ENCODE peak calls at places on chromosomes 13 and 19, in ten cellular contexts. Z is myocyte; O is neural progenitor cell; L is memory B cell; Y is heart right ventricle; K is stimulated activated CD4-positive, alpha-beta T cell treated with anti-CD3 and anti-CD28 coated beads, TNF-alpha, amount 100 ng/mL, for 48 hours; M is substantia nigra; C is CD8-positive, alpha-beta T cell; D is anterior cingulate cortex; T is heart left ventricle. W is an unnamed sample.

GRCh38 chr19:13920524-13920923 is 14.5 kb downstream of the CC2D1A start:
- DNase-seq in Z (no peak), O (no peak), L (no peak), Y (no peak), K (no peak), M (no peak), C (no peak), D (no peak), T (no peak), W (no peak)

GRCh38 chr19:58203814-58204475 is 21.1 kb downstream of the ZNF274 start:
- DNase-seq in Z (no peak), O (no peak), L (no peak), Y (no peak), K (no peak), M (no peak), C (no peak), D (no peak), T (no peak), W (no peak)

GRCh38 chr13:89660752-89661151 is 1686.7 kb upstream of the MIR17HG start:
- DNase-seq in Z (no peak), O (no peak), L (no peak), Y (no peak), K (no peak), M (no peak), C (no peak), D (no peak), T (no peak), W (no peak)

GRCh38 chr13:44140146-44140545 is 233.5 kb upstream of the SERP2 start:
- DNase-seq in Z (no peak), O (peak; percentile 76), L (no peak), Y (no peak), K (no peak), M (no peak), C (no peak), D (no peak), T (no peak), W (no peak)

GRCh38 chr19:18468517-18468916 is 30.6 kb upstream of the ISYNA1 start:
- DNase-seq in Z (peak; percentile 90), O (no peak), L (no peak), Y (no peak), K (no peak), M (no peak), C (no peak), D (no peak), T (peak; percentile 56), W (no peak)

GRCh38 chr13:102191951-102192461 is 209.8 kb downstream of the FGF14 start:
- DNase-seq in Z (peak; percentile 1), O (peak; percentile 17), L (no peak), Y (no peak), K (no peak), M (no peak), C (no peak), D (no peak), T (no peak), W (no peak)

GRCh38 chr19:44903602-44904425 is 1.8 kb upstream of the APOE start:
- DNase-seq in Z (peak; percentile 68), O (peak; percentile 73), L (peak; percentile 93), Y (peak; percentile 78), K (peak; percentile 51), M (peak; percentile 83), C (peak; percentile 70), D (peak; percentile 59), T (peak; percentile 63), W (no peak)

GRCh38 chr19:44614313-44614712 is 950 bp downstream of the IGSF23 start:
- DNase-seq in Z (no peak), O (no peak), L (no peak), Y (no peak), K (no peak), M (no peak), C (no peak), D (no peak), T (no peak), W (no peak)

GRCh38 chr19:43752287-43752875 is 2.4 kb downstream of the SMG9 start:
- DNase-seq in Z (no peak), O (no peak), L (no peak), Y (no peak), K (no peak), M (no peak), C (no peak), D (no peak), T (no peak), W (no peak)

GRCh38 chr19:32877977-32878745 is 8.6 kb upstream of the SLC7A9 start:
- DNase-seq in Z (peak; percentile 28), O (no peak), L (no peak), Y (no peak), K (no peak), M (no peak), C (no peak), D (no peak), T (no peak), W (no peak)

GRCh38 chr13:93079294-93079693 is 147.3 kb upstream of the GPC6 start:
- DNase-seq in Z (no peak), O (no peak), L (no peak), Y (no peak), K (no peak), M (no peak), C (no peak), D (no peak), T (no peak), W (no peak)

GRCh38 chr13:41960195-41960699 is 662 bp downstream of the VWA8 start:
- DNase-seq in Z (peak; percentile 36), O (no peak), L (no peak), Y (no peak), K (no peak), M (no peak), C (no peak), D (no peak), T (peak; percentile 36), W (no peak)

GRCh38 chr19:6532244-6532999 is 1.6 kb downstream of the TNFSF9 start:
- DNase-seq in Z (no peak), O (no peak), L (peak; percentile 44), Y (no peak), K (no peak), M (no peak), C (no peak), D (no peak), T (no peak), W (no peak)

GRCh38 chr19:9945319-9945966 is 9.1 kb upstream of the OLFM2 start:
- DNase-seq in Z (peak; percentile 94), O (peak; percentile 31), L (no peak), Y (peak; percentile 86), K (no peak), M (peak; percentile 14), C (no peak), D (peak; percentile 79), T (peak; percentile 92), W (no peak)

GRCh38 chr13:91946498-91947070 is 548.2 kb downstream of the GPC5 start:
- DNase-seq in Z (no peak), O (peak; percentile 63), L (no peak), Y (no peak), K (no peak), M (no peak), C (no peak), D (no peak), T (no peak), W (no peak)

GRCh38 chr19:35755550-35756371 is 1.1 kb downstream of the HSPB6 start:
- DNase-seq in Z (no peak), O (peak; percentile 47), L (no peak), Y (peak; percentile 93), K (no peak), M (no peak), C (peak; percentile 34), D (no peak), T (peak; percentile 90), W (no peak)

GRCh38 chr19:21202865-21203494 is 61.1 kb downstream of the ZNF431 start:
- DNase-seq in Z (peak; percentile 57), O (peak; percentile 65), L (no peak), Y (no peak), K (no peak), M (no peak), C (peak; percentile 17), D (no peak), T (no peak), W (peak; percentile 32)

GRCh38 chr19:10027158-10027997 is 14.1 kb downstream of the RDH8 start:
- DNase-seq in Z (peak; percentile 95), O (peak; percentile 97), L (peak; percentile 82), Y (peak; percentile 96), K (peak; percentile 58), M (peak; percentile 98), C (peak; percentile 54), D (peak; percentile 71), T (peak; percentile 98), W (peak; percentile 90)

GRCh38 chr19:45096700-45097099 is 3.7 kb downstream of the PPP1R37 start:
- DNase-seq in Z (no peak), O (no peak), L (no peak), Y (no peak), K (no peak), M (no peak), C (no peak), D (no peak), T (no peak), W (no peak)

GRCh38 chr13:30615851-30616311 is 1.8 kb upstream of the USPL1 start:
- DNase-seq in Z (peak; percentile 49), O (no peak), L (no peak), Y (no peak), K (no peak), M (no peak), C (no peak), D (no peak), T (no peak), W (no peak)

GRCh38 chr13:25929816-25930215 is 122.0 kb downstream of the SHISA2 start:
- DNase-seq in Z (no peak), O (no peak), L (no peak), Y (no peak), K (no peak), M (no peak), C (no peak), D (no peak), T (no peak), W (no peak)

GRCh38 chr19:4575978-4576933 is 16.8 kb upstream of the SEMA6B start:
- DNase-seq in Z (peak; percentile 66), O (peak; percentile 69), L (peak; percentile 80), Y (peak; percentile 80), K (peak; percentile 33), M (peak; percentile 54), C (peak; percentile 51), D (no peak), T (peak; percentile 75), W (no peak)

GRCh38 chr19:52307275-52307674 is 10.3 kb downstream of the ZNF480 start:
- DNase-seq in Z (peak; percentile 39), O (peak; percentile 16), L (peak; percentile 20), Y (no peak), K (no peak), M (no peak), C (no peak), D (no peak), T (no peak), W (peak; percentile 7)

GRCh38 chr19:40286235-40286530 is 1.0 kb upstream of the AKT2 start:
- DNase-seq in Z (no peak), O (no peak), L (no peak), Y (no peak), K (no peak), M (no peak), C (no peak), D (no peak), T (no peak), W (no peak)

GRCh38 chr19:29804493-29804892 is 7.3 kb upstream of the CCNE1 start:
- DNase-seq in Z (no peak), O (no peak), L (no peak), Y (no peak), K (no peak), M (no peak), C (no peak), D (no peak), T (no peak), W (no peak)

W was measured in HCT116.